ENCODE peak calls at places on chromosomes 3 and 15, in four cellular contexts. L, G, S and W are unnamed samples.

GRCh38 chr3:143977326-143978262 is 6.0 kb downstream of the DIPK2A start:
- DNase-seq in G (no peak), L (no peak), S (no peak), W (no peak)

GRCh38 chr3:23479615-23480323 is 276.6 kb downstream of the UBE2E2 start:
- DNase-seq in S (no peak), G (no peak), L (no peak), W (no peak)

GRCh38 chr15:68418611-68419161 is 13.3 kb downstream of the ITGA11 start:
- DNase-seq in G (peak), S (no peak), L (no peak), W (no peak)

GRCh38 chr15:90138071-90138833 is 36.0 kb upstream of the IDH2 start:
- DNase-seq in S (no peak), L (peak), G (no peak), W (peak)

GRCh38 chr15:51759557-51760070 is 8.2 kb downstream of the TMOD2 start:
- DNase-seq in G (no peak), S (peak), L (peak), W (peak)

GRCh38 chr15:66733976-66734375 is 31.9 kb downstream of the SMAD6 start:
- DNase-seq in G (no peak), S (no peak), L (no peak), W (peak)

GRCh38 chr15:76863123-76863522 is 42.0 kb downstream of the SCAPER start:
- DNase-seq in G (no peak), L (no peak), S (no peak), W (no peak)

GRCh38 chr3:30553641-30554316 is 52.6 kb upstream of the TGFBR2 start:
- DNase-seq in S (no peak), G (no peak), L (no peak), W (no peak)

GRCh38 chr3:106510206-106510605 is 641.4 kb upstream of the CBLB start:
- DNase-seq in G (no peak), L (no peak), S (no peak), W (no peak)

GRCh38 chr3:174769171-174769570 is 90.0 kb upstream of the NAALADL2 start:
- DNase-seq in L (no peak), G (no peak), S (no peak), W (no peak)

GRCh38 chr3:190618349-190619030 is 104.6 kb downstream of the IL1RAP start:
- DNase-seq in G (no peak), S (no peak), L (no peak), W (no peak)

GRCh38 chr3:11220230-11220629 is 52.0 kb upstream of the ATG7 start:
- DNase-seq in L (no peak), G (no peak), S (no peak), W (no peak)

GRCh38 chr3:184765047-184765729 is 46.8 kb upstream of the VPS8 start:
- DNase-seq in G (no peak), L (no peak), S (no peak), W (no peak)

GRCh38 chr3:56795807-56796185 is 6.0 kb downstream of the ARHGEF3 start:
- DNase-seq in L (peak), S (no peak), G (no peak), W (no peak)

GRCh38 chr3:59192473-59192872 is 142.6 kb upstream of the CFAP20DC start:
- DNase-seq in L (no peak), G (no peak), S (no peak), W (no peak)

GRCh38 chr15:79970921-79971434 is at the start of gene BCL2A1:
- DNase-seq in S (no peak), G (no peak), L (no peak), W (no peak)

GRCh38 chr3:11631822-11632221 is 11.9 kb downstream of the VGLL4 start:
- DNase-seq in S (no peak), L (no peak), G (no peak), W (no peak)

GRCh38 chr3:58326267-58326932 is 6.3 kb upstream of the PXK start:
- DNase-seq in L (no peak), S (no peak), G (no peak), W (no peak)

GRCh38 chr3:53816430-53816829 is 29.8 kb downstream of the CHDH start:
- DNase-seq in L (no peak), G (no peak), S (no peak), W (no peak)

GRCh38 chr15:31606261-31606669 is 279.6 kb downstream of the KLF13 start:
- DNase-seq in L (no peak), S (no peak), G (no peak), W (no peak)

GRCh38 chr3:108914774-108915641 is 38.7 kb downstream of the GUCA1C start:
- DNase-seq in L (no peak), S (peak), G (peak), W (no peak)

GRCh38 chr15:71323604-71324003 is 208.3 kb downstream of the THSD4 start:
- DNase-seq in G (no peak), L (no peak), S (no peak), W (no peak)

GRCh38 chr3:69441028-69441427 is 55.1 kb upstream of the FRMD4B start:
- DNase-seq in G (no peak), L (no peak), S (no peak), W (no peak)

GRCh38 chr3:159721324-159721723 is 267.3 kb upstream of the IL12A start:
- DNase-seq in L (no peak), S (no peak), G (no peak), W (no peak)